ENCODE peak calls at places on chromosome 13, in seven cellular contexts. G is heart right ventricle; F is lung; O is GM23248; N is osteoblast; L is CD8-positive, alpha-beta T cell; R is mesenchymal stem cell. M is an unnamed sample.

GRCh38 chr13:96809366-96810096 is 184.7 kb downstream of the OXGR1 start:
- DNase-seq in G (no peak), F (no peak), O (no peak), N (no peak), L (no peak), R (no peak), M (no peak)

GRCh38 chr13:46176756-46177155 is 5.2 kb downstream of the LCP1 start:
- DNase-seq in G (no peak), F (no peak), O (no peak), N (no peak), L (no peak), R (no peak), M (peak; percentile 27)

GRCh38 chr13:26883613-26884257 is 123.1 kb upstream of the GPR12 start:
- DNase-seq in G (no peak), F (no peak), O (no peak), N (no peak), L (no peak), R (no peak), M (no peak)

GRCh38 chr13:26699197-26699490 is 61.4 kb downstream of the GPR12 start:
- DNase-seq in G (no peak), F (no peak), O (no peak), N (no peak), L (no peak), R (no peak), M (no peak)

GRCh38 chr13:32212420-32212819 is 102.7 kb downstream of the ZAR1L start:
- DNase-seq in G (no peak), F (no peak), O (peak; percentile 83), N (peak; percentile 68), L (no peak), R (peak; percentile 77), M (no peak)

GRCh38 chr13:110641055-110642015 is 26.0 kb downstream of the NAXD start:
- DNase-seq in G (no peak), F (no peak), O (peak; percentile 26), N (no peak), L (no peak), R (peak; percentile 47), M (no peak)

GRCh38 chr13:24081388-24081787 is 79.1 kb upstream of the SPATA13 start:
- DNase-seq in G (no peak), F (no peak), O (no peak), N (no peak), L (no peak), R (peak; percentile 58), M (no peak)

GRCh38 chr13:50222569-50223332 is 207.5 kb downstream of the KCNRG start:
- DNase-seq in G (peak; percentile 76), F (peak; percentile 58), O (peak; percentile 88), N (peak; percentile 36), L (no peak), R (peak; percentile 62), M (no peak)

GRCh38 chr13:66803759-66804456 is 426.2 kb downstream of the PCDH9 start:
- DNase-seq in G (no peak), F (no peak), O (no peak), N (no peak), L (no peak), R (peak; percentile 50), M (no peak)

GRCh38 chr13:100235311-100235901 is 146.5 kb downstream of the PCCA start:
- DNase-seq in G (no peak), F (no peak), O (peak; percentile 71), N (peak; percentile 78), L (no peak), R (peak; percentile 52), M (peak; percentile 72)

GRCh38 chr13:98173431-98173921 is 3.6 kb downstream of the RNF113B start:
- DNase-seq in G (no peak), F (no peak), O (peak; percentile 93), N (peak; percentile 94), L (no peak), R (peak; percentile 98), M (no peak)

GRCh38 chr13:31431722-31432137 is 232.0 kb downstream of the B3GLCT start:
- DNase-seq in G (peak; percentile 22), F (no peak), O (peak; percentile 62), N (peak; percentile 76), L (no peak), R (peak; percentile 34), M (peak; percentile 17)

GRCh38 chr13:50598338-50598737 is 245.2 kb downstream of the DLEU7 start:
- DNase-seq in G (no peak), F (no peak), O (no peak), N (no peak), L (no peak), R (no peak), M (no peak)

GRCh38 chr13:102877285-102877684 is 31.5 kb downstream of the ERCC5 start:
- DNase-seq in G (no peak), F (no peak), O (peak; percentile 51), N (no peak), L (no peak), R (peak; percentile 33), M (no peak)

GRCh38 chr13:80037505-80037888 is 303.4 kb downstream of the SPRY2 start:
- DNase-seq in G (no peak), F (no peak), O (peak; percentile 96), N (peak; percentile 56), L (no peak), R (peak; percentile 90), M (no peak)

DNA sequence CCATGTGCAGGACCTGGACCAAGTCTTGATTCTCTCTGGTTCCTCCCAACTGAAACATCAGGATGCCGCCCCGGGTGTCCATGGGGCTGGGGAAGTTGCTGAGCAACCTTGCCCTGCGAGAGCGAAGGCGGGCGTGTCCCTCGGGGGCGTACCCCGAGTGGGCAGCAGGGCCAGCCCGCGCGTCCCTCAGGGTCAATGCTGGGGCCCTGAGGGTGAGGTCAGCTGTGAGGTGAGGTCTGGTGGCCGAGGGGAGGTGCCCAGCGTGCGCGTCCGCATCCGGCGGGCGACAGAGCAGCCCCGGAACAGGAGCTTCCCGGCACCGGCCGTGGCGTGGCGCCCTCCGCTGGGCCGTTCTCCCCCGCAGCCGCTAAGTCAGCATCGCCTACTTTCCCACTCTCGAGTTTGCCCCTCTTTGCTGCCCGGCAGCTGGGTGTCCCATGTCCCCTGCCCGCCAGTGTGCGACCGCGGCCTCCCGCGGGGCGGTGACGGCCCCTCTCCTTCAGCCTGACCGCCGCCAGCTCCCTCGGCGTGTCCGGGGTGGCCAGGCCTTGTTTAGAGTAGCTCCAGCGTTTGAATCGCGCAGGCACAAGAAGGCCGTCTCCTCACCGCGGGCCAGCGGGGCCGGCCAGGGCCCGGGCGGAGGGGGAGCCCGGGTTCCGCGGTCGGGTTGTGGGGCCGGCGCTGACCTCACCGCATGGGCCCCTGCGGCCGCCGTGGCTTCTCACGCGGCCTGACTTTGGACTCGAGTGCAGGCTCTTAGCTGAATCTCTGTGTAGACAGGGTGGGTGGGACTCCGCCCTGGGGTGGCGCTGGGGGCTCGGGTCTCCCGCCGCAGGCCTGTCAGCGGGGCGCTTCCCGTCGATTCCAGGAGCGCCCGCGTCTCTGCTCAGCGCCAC is 33.0 kb downstream of the GJA3 start:
- DNase-seq in G (peak; percentile 78), F (peak; percentile 74), O (peak; percentile 76), N (peak; percentile 86), L (peak; percentile 62), R (peak; percentile 72), M (peak; percentile 32)
- H3K27ac ChIP-seq in G (peak overlapping the region; percentile 92), F (peak overlapping the region; percentile 91), O (peak overlapping the region; percentile 70), N (peak overlapping the region; percentile 55), L (no peak overlapping the region), R (no peak overlapping the region), M (no peak overlapping the region)

GRCh38 chr13:41746259-41746658 is 214.7 kb downstream of the VWA8 start:
- DNase-seq in G (no peak), F (no peak), O (peak; percentile 71), N (peak; percentile 72), L (no peak), R (peak; percentile 60), M (no peak)
- H3K4me1 ChIP-seq in G (peaks cover 21% of the 10 kb centered on the region), F (no peaks in the 10 kb centered on the region), O (peaks cover 12% of the 10 kb centered on the region), N (no peaks in the 10 kb centered on the region), L (no peaks in the 10 kb centered on the region), R (no peaks in the 10 kb centered on the region), M (no peaks in the 10 kb centered on the region)

DNA sequence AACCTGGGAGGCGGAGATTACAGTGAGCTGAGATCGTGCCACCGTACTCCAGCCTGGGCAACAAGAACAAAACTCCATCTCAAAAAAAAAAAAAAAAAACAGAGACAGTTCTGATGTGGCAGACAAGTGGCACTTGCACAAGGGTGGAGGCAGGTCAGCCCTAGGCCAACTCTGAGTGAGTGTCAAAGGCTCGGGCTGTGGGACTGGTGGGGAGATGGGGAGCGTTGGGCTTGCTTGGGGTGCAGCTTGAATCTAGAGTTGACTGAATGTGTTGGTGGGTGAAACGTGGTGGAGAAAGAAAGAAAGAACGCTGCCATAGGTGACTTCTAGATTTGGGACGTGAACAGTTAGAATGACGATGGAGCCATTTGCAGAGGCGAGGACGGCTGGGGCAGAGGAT is 121.3 kb upstream of the SPACA7 start:
- DNase-seq in G (no peak), F (peak; percentile 22), O (no peak), N (no peak), L (no peak), R (no peak), M (no peak)
- H3K9me3 ChIP-seq in G (peaks cover 12% of the 10 kb centered on the region), F (no peaks in the 10 kb centered on the region), O (no peaks in the 10 kb centered on the region), N (no peaks in the 10 kb centered on the region), L (no peaks in the 10 kb centered on the region), R (peaks cover 14% of the 10 kb centered on the region), M (no peaks in the 10 kb centered on the region)

DNA sequence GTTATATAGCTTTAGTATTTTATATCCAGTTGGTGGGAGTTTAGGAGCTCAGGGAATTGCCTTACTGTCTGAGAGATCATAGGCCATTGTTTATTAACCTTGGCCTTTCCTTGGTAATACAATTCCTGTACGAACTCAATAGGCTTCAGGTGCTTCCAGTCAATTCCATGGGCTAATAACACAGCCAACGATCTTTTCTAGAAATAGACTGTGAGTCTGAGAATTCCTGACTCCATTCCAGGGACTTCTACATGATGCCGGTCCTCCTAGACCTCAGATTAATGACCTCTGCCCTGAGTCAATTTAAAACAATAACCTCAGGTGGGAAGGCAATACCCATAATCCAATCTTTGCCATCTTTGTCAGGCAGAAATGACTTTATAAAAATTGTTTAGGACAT is 39.6 kb upstream of the KLF12 start:
- DNase-seq in G (no peak), F (no peak), O (no peak), N (peak; percentile 38), L (no peak), R (no peak), M (no peak)
- H3K27ac ChIP-seq in G (no peak overlapping the region), F (no peak overlapping the region), O (no peak overlapping the region), N (no peak overlapping the region), L (no peak overlapping the region), R (no peak overlapping the region), M (no peak overlapping the region)

DNA sequence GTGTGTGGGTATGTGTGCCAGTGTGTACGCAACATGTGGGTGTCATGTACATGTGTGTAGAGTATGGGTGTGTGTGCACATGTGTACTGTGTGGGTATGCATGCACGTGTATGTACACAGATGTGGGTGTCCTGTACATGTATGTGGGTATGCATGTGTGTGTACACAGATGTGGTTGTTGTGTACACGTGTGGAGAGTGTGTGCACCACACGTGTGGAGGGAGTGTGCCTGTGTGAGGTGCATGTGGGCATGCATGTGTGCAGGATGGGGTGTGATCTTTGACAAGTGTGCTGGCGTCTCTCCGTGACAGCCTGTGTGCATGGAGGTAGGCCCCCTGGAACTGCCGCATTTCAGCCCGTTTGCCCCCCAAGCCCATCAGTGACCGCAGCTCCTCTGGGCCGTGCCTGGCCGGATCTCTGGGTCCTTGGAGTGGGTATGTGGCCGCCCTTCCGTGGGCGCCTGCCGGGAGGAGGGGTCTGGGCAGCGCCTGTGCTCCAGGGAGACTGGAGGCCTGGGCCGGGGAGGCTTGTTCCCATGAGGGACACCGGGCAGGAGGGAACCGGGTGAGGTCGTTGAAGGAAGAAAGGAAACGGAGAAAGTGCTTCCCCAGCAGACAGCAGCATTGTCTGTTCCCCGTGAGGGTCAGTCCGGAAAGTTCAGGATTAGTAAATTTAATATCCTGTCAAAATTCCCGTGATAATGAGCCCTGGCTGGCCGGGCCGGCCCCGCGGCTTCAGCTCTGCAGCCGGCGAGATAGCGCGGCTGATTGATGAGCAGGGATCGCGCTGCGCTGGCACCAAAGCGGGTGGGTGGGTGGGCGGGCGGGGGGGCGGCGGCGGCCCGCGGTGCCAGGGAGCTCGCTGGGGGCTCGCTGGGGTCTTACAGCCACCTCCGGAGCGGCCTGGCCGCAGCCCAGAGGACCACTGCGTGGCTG is 91.1 kb upstream of the SOX1 start:
- DNase-seq in G (no peak), F (no peak), O (no peak), N (no peak), L (no peak), R (no peak), M (no peak)
- H3K4me1 ChIP-seq in G (peaks cover 13% of the 10 kb centered on the region), F (no peaks in the 10 kb centered on the region), O (no peaks in the 10 kb centered on the region), N (no peaks in the 10 kb centered on the region), L (no peaks in the 10 kb centered on the region), R (no peaks in the 10 kb centered on the region), M (no peaks in the 10 kb centered on the region)